ENCODE peak calls at places on chromosomes 3 and 15, in four cellular contexts. N is HEK293T, M is NCI-H1105, C is activated T-helper 1 cell treated with Interleukin-2 at 50 U/mL for 16 hours. K is an unnamed sample.
A peak's percentile ranks its signal among the peaks of the same experiment; 100 is the strongest.

GRCh38 chr3:100645913-100646312 is 36.5 kb downstream of the ADGRG7 start:
- DNase-seq in N (no peak), M (no peak), C (no peak), K (no peak)

GRCh38 chr15:77023576-77024272 is 28.8 kb downstream of the PSTPIP1 start:
- DNase-seq in N (no peak), M (no peak), C (no peak), K (no peak)

GRCh38 chr15:65130941-65131340 is 2.7 kb downstream of the PDCD7 start:
- DNase-seq in N (no peak), M (no peak), C (no peak), K (no peak)

GRCh38 chr15:75168374-75168773 is 33.3 kb upstream of the C15orf39 start:
- DNase-seq in N (no peak), M (no peak), C (no peak), K (no peak)

GRCh38 chr3:11509175-11510000 is 134.3 kb downstream of the VGLL4 start:
- DNase-seq in N (peak; percentile 79), M (peak; percentile 31), C (no peak), K (peak; percentile 44)

GRCh38 chr15:74723754-74724334 is 1.5 kb downstream of the CYP1A1 start:
- DNase-seq in N (peak; percentile 72), M (peak; percentile 49), C (no peak), K (peak; percentile 38)

GRCh38 chr3:124315215-124316033 is 323.5 kb upstream of the ROPN1 start:
- DNase-seq in N (no peak), M (no peak), C (no peak), K (no peak)

GRCh38 chr15:34893967-34894366 is 75.6 kb downstream of the AQR start:
- DNase-seq in N (no peak), M (no peak), C (no peak), K (no peak)

GRCh38 chr3:145357453-145357852 is 803.5 kb downstream of the PLOD2 start:
- DNase-seq in N (no peak), M (no peak), C (no peak), K (no peak)

GRCh38 chr3:143793971-143794370 is 54.3 kb downstream of the SLC9A9 start:
- DNase-seq in N (no peak), M (no peak), C (no peak), K (no peak)

GRCh38 chr3:46995901-46996562 is 16.6 kb downstream of the NBEAL2 start:
- DNase-seq in N (no peak), M (no peak), C (no peak), K (no peak)

GRCh38 chr3:50519471-50520089 is 16.1 kb upstream of the CACNA2D2 start:
- DNase-seq in N (peak; percentile 81), M (peak; percentile 52), C (peak; percentile 56), K (no peak)

GRCh38 chr3:150933473-150934008 is 28.3 kb upstream of the MINDY4B start:
- DNase-seq in N (no peak), M (no peak), C (no peak), K (no peak)

GRCh38 chr3:180700941-180701340 is 21.7 kb upstream of the CCDC39 start:
- DNase-seq in N (no peak), M (no peak), C (no peak), K (no peak)

GRCh38 chr15:90716317-90716975 is 700 bp upstream of the BLM start:
- DNase-seq in N (no peak), M (peak; percentile 16), C (no peak), K (peak; percentile 56)

GRCh38 chr15:35690698-35691116 is 144.7 kb upstream of the DPH6 start:
- DNase-seq in N (no peak), M (no peak), C (no peak), K (no peak)

GRCh38 chr3:58151637-58152036 is 59.1 kb downstream of the DNASE1L3 start:
- DNase-seq in N (no peak), M (no peak), C (no peak), K (no peak)

GRCh38 chr3:107269081-107269480 is 108.2 kb upstream of the CCDC54 start:
- DNase-seq in N (no peak), M (no peak), C (no peak), K (no peak)

GRCh38 chr3:14248849-14249523 is 70.4 kb downstream of the LSM3 start:
- DNase-seq in N (no peak), M (no peak), C (no peak), K (no peak)

GRCh38 chr15:100893261-100893963 is 13.8 kb downstream of the ALDH1A3 start:
- DNase-seq in N (no peak), M (no peak), C (no peak), K (no peak)